ENCODE peak calls at places on chromosomes 7 and 10, in six cellular contexts. One of them, this sample, is unnamed.

GRCh38 chr10:70849582-70850016 is 33.9 kb downstream of the SGPL1 start:
- DNase-seq in OCI-LY7: no peak
- DNase-seq in AG04449: peak
- DNase-seq in cardiac muscle cell: peak
- DNase-seq in stomach: no peak
- DNase-seq in tibial artery: no peak
- DNase-seq in this sample: peak

GRCh38 chr7:25553580-25554274 is 325.4 kb upstream of the NPVF start:
- DNase-seq in OCI-LY7: no peak
- DNase-seq in AG04449: no peak
- DNase-seq in cardiac muscle cell: no peak
- DNase-seq in stomach: no peak
- DNase-seq in tibial artery: no peak
- DNase-seq in this sample: no peak

GRCh38 chr10:113959383-113959760 is 84.3 kb upstream of the ADRB1 start:
- DNase-seq in OCI-LY7: peak
- DNase-seq in AG04449: no peak
- DNase-seq in cardiac muscle cell: no peak
- DNase-seq in stomach: peak
- DNase-seq in tibial artery: no peak
- DNase-seq in this sample: no peak

GRCh38 chr7:45088821-45089313 is at the start of gene NACAD:
- DNase-seq in OCI-LY7: no peak
- DNase-seq in AG04449: no peak
- DNase-seq in cardiac muscle cell: peak
- DNase-seq in stomach: peak
- DNase-seq in tibial artery: peak
- DNase-seq in this sample: no peak

GRCh38 chr10:75286901-75287300 is 51.1 kb upstream of the COMTD1 start:
- DNase-seq in OCI-LY7: no peak
- DNase-seq in AG04449: no peak
- DNase-seq in cardiac muscle cell: no peak
- DNase-seq in stomach: no peak
- DNase-seq in tibial artery: no peak
- DNase-seq in this sample: no peak

GRCh38 chr10:89332092-89332633 is 4.4 kb downstream of the IFIT3 start:
- DNase-seq in OCI-LY7: peak
- DNase-seq in AG04449: no peak
- DNase-seq in cardiac muscle cell: peak
- DNase-seq in stomach: no peak
- DNase-seq in tibial artery: no peak
- DNase-seq in this sample: peak

GRCh38 chr7:29154076-29154475 is 7.7 kb upstream of the CPVL start:
- DNase-seq in OCI-LY7: no peak
- DNase-seq in AG04449: no peak
- DNase-seq in cardiac muscle cell: no peak
- DNase-seq in stomach: no peak
- DNase-seq in tibial artery: no peak
- DNase-seq in this sample: no peak

GRCh38 chr10:121478590-121478989 is 119.7 kb downstream of the FGFR2 start:
- DNase-seq in OCI-LY7: no peak
- DNase-seq in AG04449: no peak
- DNase-seq in cardiac muscle cell: no peak
- DNase-seq in stomach: no peak
- DNase-seq in tibial artery: no peak
- DNase-seq in this sample: no peak

GRCh38 chr10:90787906-90788491 is 69.8 kb downstream of the HTR7 start:
- DNase-seq in OCI-LY7: peak
- DNase-seq in AG04449: no peak
- DNase-seq in cardiac muscle cell: peak
- DNase-seq in stomach: no peak
- DNase-seq in tibial artery: no peak
- DNase-seq in this sample: no peak

GRCh38 chr7:33261585-33261984 is 132.2 kb downstream of the BBS9 start:
- DNase-seq in OCI-LY7: no peak
- DNase-seq in AG04449: no peak
- DNase-seq in cardiac muscle cell: no peak
- DNase-seq in stomach: no peak
- DNase-seq in tibial artery: no peak
- DNase-seq in this sample: no peak

GRCh38 chr7:137970263-137970975 is 31.5 kb downstream of the CREB3L2 start:
- DNase-seq in OCI-LY7: no peak
- DNase-seq in AG04449: no peak
- DNase-seq in cardiac muscle cell: peak
- DNase-seq in stomach: peak
- DNase-seq in tibial artery: peak
- DNase-seq in this sample: peak

GRCh38 chr7:88183051-88183450 is 36.8 kb downstream of the SRI start:
- DNase-seq in OCI-LY7: no peak
- DNase-seq in AG04449: no peak
- DNase-seq in cardiac muscle cell: no peak
- DNase-seq in stomach: no peak
- DNase-seq in tibial artery: no peak
- DNase-seq in this sample: no peak

GRCh38 chr7:138842111-138842510 is 44.1 kb upstream of the ATP6V0A4 start:
- DNase-seq in OCI-LY7: no peak
- DNase-seq in AG04449: peak
- DNase-seq in cardiac muscle cell: peak
- DNase-seq in stomach: no peak
- DNase-seq in tibial artery: no peak
- DNase-seq in this sample: no peak

GRCh38 chr10:120981601-120982381 is 130.6 kb downstream of the WDR11 start:
- DNase-seq in OCI-LY7: no peak
- DNase-seq in AG04449: no peak
- DNase-seq in cardiac muscle cell: no peak
- DNase-seq in stomach: no peak
- DNase-seq in tibial artery: peak
- DNase-seq in this sample: no peak

GRCh38 chr7:138431517-138431916 is 28.5 kb upstream of the TRIM24 start:
- DNase-seq in OCI-LY7: peak
- DNase-seq in AG04449: no peak
- DNase-seq in cardiac muscle cell: no peak
- DNase-seq in stomach: no peak
- DNase-seq in tibial artery: no peak
- DNase-seq in this sample: no peak

GRCh38 chr10:74027702-74028101 is 29.8 kb downstream of the VCL start:
- DNase-seq in OCI-LY7: no peak
- DNase-seq in AG04449: no peak
- DNase-seq in cardiac muscle cell: no peak
- DNase-seq in stomach: no peak
- DNase-seq in tibial artery: no peak
- DNase-seq in this sample: no peak

GRCh38 chr10:90051053-90051452 is 349.7 kb downstream of the KIF20B start:
- DNase-seq in OCI-LY7: no peak
- DNase-seq in AG04449: no peak
- DNase-seq in cardiac muscle cell: no peak
- DNase-seq in stomach: no peak
- DNase-seq in tibial artery: no peak
- DNase-seq in this sample: no peak

GRCh38 chr7:138797715-138798320 is at the start of the genes ATP6V0A4 and TMEM213:
- DNase-seq in OCI-LY7: no peak
- DNase-seq in AG04449: no peak
- DNase-seq in cardiac muscle cell: no peak
- DNase-seq in stomach: peak
- DNase-seq in tibial artery: no peak
- DNase-seq in this sample: no peak

GRCh38 chr10:78543749-78544446 is 510.2 kb downstream of the RPS24 start:
- DNase-seq in OCI-LY7: no peak
- DNase-seq in AG04449: peak
- DNase-seq in cardiac muscle cell: peak
- DNase-seq in stomach: peak
- DNase-seq in tibial artery: peak
- DNase-seq in this sample: peak

GRCh38 chr10:102231357-102232318 is 5.5 kb downstream of the ELOVL3 start:
- DNase-seq in OCI-LY7: peak
- DNase-seq in AG04449: no peak
- DNase-seq in cardiac muscle cell: peak
- DNase-seq in stomach: peak
- DNase-seq in tibial artery: no peak
- DNase-seq in this sample: no peak

DNA sequence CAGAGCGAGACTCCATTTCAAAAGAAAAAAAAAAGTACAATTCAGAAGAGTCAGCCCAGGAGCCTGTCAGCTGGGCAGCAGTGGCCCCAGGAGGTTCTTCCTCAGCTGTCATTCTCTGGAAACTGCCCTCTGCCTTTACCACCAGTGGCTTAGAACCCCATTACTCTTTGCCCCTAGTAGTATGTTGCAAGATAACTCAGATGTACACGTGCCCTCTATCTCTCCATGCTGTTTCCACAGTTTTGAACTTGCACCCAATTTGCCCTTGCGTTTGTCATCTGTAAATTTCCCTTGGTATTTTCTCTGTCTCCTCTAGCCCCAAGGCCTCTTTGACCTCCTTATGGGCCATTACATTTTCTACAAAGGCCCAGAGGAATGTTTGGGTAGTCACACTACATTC is 56.7 kb upstream of the PRKAR2B start:
- DNase-seq in OCI-LY7: no peak
- DNase-seq in AG04449: no peak
- DNase-seq in cardiac muscle cell: no peak
- DNase-seq in stomach: no peak
- DNase-seq in tibial artery: no peak
- DNase-seq in this sample: no peak
- TF ChIP-seq CTCF in OCI-LY7: no peak
- TF ChIP-seq CTCF in AG04449: no peak
- TF ChIP-seq CTCF in cardiac muscle cell: no peak
- TF ChIP-seq CTCF in stomach: no peak
- TF ChIP-seq CTCF in tibial artery: no peak
- TF ChIP-seq CTCF in this sample: no peak

GRCh38 chr10:122877264-122877663 is 2.1 kb downstream of the FAM24B start:
- DNase-seq in OCI-LY7: no peak
- DNase-seq in AG04449: no peak
- DNase-seq in cardiac muscle cell: no peak
- DNase-seq in stomach: no peak
- DNase-seq in tibial artery: no peak
- DNase-seq in this sample: no peak

GRCh38 chr10:122876493-122876855 is 2.9 kb downstream of the FAM24B start:
- DNase-seq in OCI-LY7: no peak
- DNase-seq in AG04449: no peak
- DNase-seq in cardiac muscle cell: no peak
- DNase-seq in stomach: no peak
- DNase-seq in tibial artery: no peak
- DNase-seq in this sample: no peak

GRCh38 chr10:122875843-122876492 is 3.4 kb downstream of the FAM24B start:
- DNase-seq in OCI-LY7: no peak
- DNase-seq in AG04449: no peak
- DNase-seq in cardiac muscle cell: no peak
- DNase-seq in stomach: no peak
- DNase-seq in tibial artery: no peak
- DNase-seq in this sample: no peak

GRCh38 chr10:122879339-122880273 is at the start of gene FAM24B:
- DNase-seq in OCI-LY7: peak
- DNase-seq in AG04449: peak
- DNase-seq in cardiac muscle cell: peak
- DNase-seq in stomach: peak
- DNase-seq in tibial artery: peak
- DNase-seq in this sample: peak

GRCh38 chr10:122878799-122879338 is 512 bp downstream of the FAM24B start:
- DNase-seq in OCI-LY7: peak
- DNase-seq in AG04449: no peak
- DNase-seq in cardiac muscle cell: no peak
- DNase-seq in stomach: no peak
- DNase-seq in tibial artery: no peak
- DNase-seq in this sample: no peak
- H3K4me3 ChIP-seq in OCI-LY7: peak
- H3K4me3 ChIP-seq in AG04449: peak
- H3K4me3 ChIP-seq in cardiac muscle cell: peak
- H3K4me3 ChIP-seq in stomach: peak
- H3K4me3 ChIP-seq in tibial artery: peak
- H3K4me3 ChIP-seq in this sample: peak

DNA sequence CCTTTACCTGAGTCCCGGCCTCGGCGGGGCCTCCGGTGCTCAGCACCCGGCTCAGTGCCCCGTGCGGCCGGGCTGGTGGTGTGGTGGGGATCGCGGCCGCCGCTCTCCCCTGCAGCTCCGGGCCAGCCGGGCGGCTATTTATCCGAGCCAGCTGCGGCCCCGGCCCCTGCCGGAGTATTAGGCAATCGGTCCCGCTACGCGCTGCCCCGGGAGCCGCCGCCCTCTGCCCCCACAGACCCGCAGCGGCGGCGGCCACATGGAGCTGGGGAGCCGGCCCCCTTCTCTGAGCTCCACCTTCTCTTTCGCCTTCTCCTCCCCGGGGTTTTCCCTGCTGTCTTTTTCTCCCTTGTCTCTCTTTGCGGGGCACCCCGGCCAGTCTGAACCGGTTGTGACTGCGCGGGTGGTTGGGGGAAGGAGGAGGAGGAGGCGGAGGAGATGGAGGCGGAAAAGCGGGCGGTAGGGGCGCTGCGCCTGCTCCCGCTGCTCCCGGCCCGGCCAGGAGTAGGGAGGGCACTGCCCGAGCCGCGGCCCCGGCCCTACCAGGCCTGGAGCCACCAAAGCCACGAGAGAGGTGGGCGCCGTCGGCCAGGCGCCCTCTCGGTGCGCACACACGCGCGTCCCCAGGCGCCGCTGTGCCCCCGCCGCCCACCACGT is at the start of gene SLC16A9:
- DNase-seq in OCI-LY7: no peak
- DNase-seq in AG04449: no peak
- DNase-seq in cardiac muscle cell: peak
- DNase-seq in stomach: peak
- DNase-seq in tibial artery: peak
- DNase-seq in this sample: no peak
- TF ChIP-seq CTCF in OCI-LY7: no peak
- TF ChIP-seq CTCF in AG04449: peak
- TF ChIP-seq CTCF in cardiac muscle cell: peak
- TF ChIP-seq CTCF in stomach: no peak
- TF ChIP-seq CTCF in tibial artery: peak
- TF ChIP-seq CTCF in this sample: peak

GRCh38 chr10:123889821-123890220 is 1.8 kb downstream of the CPXM2 start:
- DNase-seq in OCI-LY7: no peak
- DNase-seq in AG04449: no peak
- DNase-seq in cardiac muscle cell: no peak
- DNase-seq in stomach: no peak
- DNase-seq in tibial artery: no peak
- DNase-seq in this sample: no peak

GRCh38 chr10:123891147-123892011 is at the start of gene CPXM2:
- DNase-seq in OCI-LY7: no peak
- DNase-seq in AG04449: no peak
- DNase-seq in cardiac muscle cell: no peak
- DNase-seq in stomach: no peak
- DNase-seq in tibial artery: peak
- DNase-seq in this sample: no peak

GRCh38 chr10:123890761-123891146 is 853 bp downstream of the CPXM2 start:
- DNase-seq in OCI-LY7: no peak
- DNase-seq in AG04449: no peak
- DNase-seq in cardiac muscle cell: no peak
- DNase-seq in stomach: no peak
- DNase-seq in tibial artery: no peak
- DNase-seq in this sample: no peak

GRCh38 chr10:123888751-123889150 is 2.9 kb downstream of the CPXM2 start:
- DNase-seq in OCI-LY7: no peak
- DNase-seq in AG04449: no peak
- DNase-seq in cardiac muscle cell: no peak
- DNase-seq in stomach: no peak
- DNase-seq in tibial artery: no peak
- DNase-seq in this sample: no peak

DNA sequence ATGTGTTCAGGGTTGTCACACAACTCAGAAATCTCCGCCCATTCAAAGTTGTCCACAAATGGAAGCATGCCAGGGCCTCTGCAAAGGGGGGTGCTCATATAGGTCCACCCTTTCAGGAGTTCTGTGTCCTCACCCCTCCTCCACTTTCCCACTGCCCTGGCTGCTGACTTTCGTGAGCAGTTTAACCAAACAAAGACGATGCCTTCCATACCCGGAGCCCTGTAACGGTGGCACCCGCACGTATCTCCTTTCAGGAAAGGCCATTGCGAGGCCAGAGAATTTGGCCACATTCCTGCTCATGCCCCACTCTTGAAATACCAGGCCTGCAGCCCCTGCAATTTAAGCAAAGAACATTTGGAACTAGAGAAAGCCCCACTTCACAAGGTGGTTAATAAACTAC is 1.4 kb downstream of the CPXM2 start:
- DNase-seq in OCI-LY7: no peak
- DNase-seq in AG04449: no peak
- DNase-seq in cardiac muscle cell: no peak
- DNase-seq in stomach: no peak
- DNase-seq in tibial artery: peak
- DNase-seq in this sample: no peak
- H3K4me3 ChIP-seq in OCI-LY7: no peak
- H3K4me3 ChIP-seq in AG04449: peak
- H3K4me3 ChIP-seq in cardiac muscle cell: no peak
- H3K4me3 ChIP-seq in stomach: peak
- H3K4me3 ChIP-seq in tibial artery: peak
- H3K4me3 ChIP-seq in this sample: peak

This sample was measured in BJ.